ENCODE peak calls at places on chromosome 11, in four cellular contexts. Z is left ventricle myocardium inferior, W is EL, L is OCI-LY7. Q is an unnamed sample.

GRCh38 chr11:118643995-118644345 is 35.5 kb downstream of the TREH start:
- DNase-seq in Z (no peak), W (no peak), L (no peak), Q (no peak)

GRCh38 chr11:131739243-131739882 is 368.9 kb downstream of the NTM start:
- DNase-seq in Z (no peak), W (no peak), L (no peak), Q (no peak)

GRCh38 chr11:12213920-12214319 is 103.5 kb downstream of the MICAL2 start:
- DNase-seq in Z (no peak), W (peak), L (no peak), Q (no peak)

GRCh38 chr11:223026-223789 is 12.9 kb downstream of the SIRT3 start:
- DNase-seq in Z (no peak), W (no peak), L (no peak), Q (no peak)

GRCh38 chr11:116707250-116707649 is 65.5 kb downstream of the BUD13 start:
- DNase-seq in Z (no peak), W (no peak), L (no peak), Q (no peak)

GRCh38 chr11:22879615-22880014 is 19.3 kb upstream of the CCDC179 start:
- DNase-seq in Z (no peak), W (no peak), L (no peak), Q (peak)

GRCh38 chr11:105151936-105152554 is 12.5 kb upstream of the CARD18 start:
- DNase-seq in Z (no peak), W (peak), L (no peak), Q (peak)

GRCh38 chr11:59284773-59285129 is 72.0 kb upstream of the MPEG1 start:
- DNase-seq in Z (no peak), W (no peak), L (no peak), Q (no peak)

GRCh38 chr11:2832718-2833020 is 52.9 kb downstream of the CDKN1C start:
- DNase-seq in Z (no peak), W (no peak), L (no peak), Q (no peak)

GRCh38 chr11:86244063-86244521 is 461 bp upstream of the EED start:
- DNase-seq in Z (peak), W (peak), L (peak), Q (peak)

GRCh38 chr11:133821776-133822175 is 23.5 kb downstream of the SPATA19 start:
- DNase-seq in Z (peak), W (no peak), L (peak), Q (peak)

GRCh38 chr11:119236490-119236889 is 30.4 kb downstream of the CBL start:
- DNase-seq in Z (no peak), W (peak), L (no peak), Q (no peak)

Q was measured in dermis blood vessel endothelial cell.